ENCODE peak calls at places on chromosomes 16 and 17, in eight cellular contexts. V is H54; K is ELR; C is dorsolateral prefrontal cortex; P is foreskin fibroblast; M is AG10803; W is colonic mucosa; B is stimulated activated CD4-positive, alpha-beta T cell treated with anti-CD3 and anti-CD28 coated beads, Interleukin-2, amount 100 ng/mL, for 48 hours. L is an unnamed sample.

GRCh38 chr17:7586673-7587419 is 3.0 kb downstream of the SOX15 start:
- DNase-seq in V (no peak), W (peak; percentile 69), B (no peak), C (no peak), K (peak; percentile 68), P (no peak), M (no peak), L (peak; percentile 63)

GRCh38 chr16:75198135-75198600 is 8.8 kb downstream of the CTRB2 start:
- DNase-seq in K (peak; percentile 43), M (peak; percentile 66), B (no peak), W (no peak), C (peak; percentile 23), P (peak; percentile 85), V (no peak), L (no peak)

GRCh38 chr17:75557075-75557851 is 30.3 kb upstream of the MYO15B start:
- DNase-seq in B (no peak), W (peak; percentile 89), P (peak; percentile 41), M (peak; percentile 9), K (peak; percentile 54), V (peak; percentile 89), C (peak; percentile 70), L (peak; percentile 80)

GRCh38 chr16:75555213-75555706 is 792 bp downstream of the TMEM231 start:
- DNase-seq in K (peak; percentile 97), P (peak; percentile 97), W (peak; percentile 92), C (peak; percentile 90), V (peak; percentile 91), M (peak; percentile 86), B (no peak), L (peak; percentile 83)

GRCh38 chr16:30028438-30029093 is 2.5 kb downstream of the TLCD3B start:
- DNase-seq in P (peak; percentile 33), C (no peak), W (no peak), M (no peak), V (no peak), B (peak; percentile 32), K (no peak), L (peak; percentile 51)

GRCh38 chr16:16136588-16136987 is 86.7 kb downstream of the ABCC6 start:
- DNase-seq in K (no peak), C (no peak), W (no peak), V (no peak), B (no peak), P (no peak), M (no peak), L (no peak)

GRCh38 chr16:74661064-74661463 is 5.6 kb downstream of the RFWD3 start:
- DNase-seq in M (no peak), W (no peak), C (no peak), V (no peak), K (no peak), B (no peak), P (no peak), L (no peak)

GRCh38 chr17:59062509-59062908 is 44.2 kb downstream of the TRIM37 start:
- DNase-seq in C (no peak), V (no peak), P (no peak), W (no peak), K (no peak), M (no peak), B (no peak), L (no peak)

GRCh38 chr16:12573730-12574383 is 229.8 kb downstream of the CPPED1 start:
- DNase-seq in V (peak; percentile 62), P (peak; percentile 49), W (peak; percentile 61), M (peak; percentile 35), K (peak; percentile 48), B (peak; percentile 74), C (peak; percentile 76), L (peak; percentile 87)

GRCh38 chr16:31479752-31480151 is 3.2 kb upstream of the SLC5A2 start:
- DNase-seq in M (no peak), W (no peak), V (no peak), B (no peak), C (no peak), P (no peak), K (no peak), L (no peak)

GRCh38 chr16:56353054-56353921 is 72.1 kb downstream of the AMFR start:
- DNase-seq in W (no peak), V (no peak), K (no peak), M (no peak), B (no peak), C (peak; percentile 21), P (no peak), L (peak; percentile 48)